ENCODE peak calls at places on chromosomes 13 and 19, in four cellular contexts. I is PC-3; K is neuronal stem cell; R is effector memory CD4-positive, alpha-beta T cell. O is an unnamed sample.

GRCh38 chr19:7182489-7182888 is 111.7 kb downstream of the INSR start:
- DNase-seq in I (no peak), K (no peak), R (no peak), O (no peak)

GRCh38 chr19:49957262-49957915 is 3.6 kb downstream of the SIGLEC11 start:
- DNase-seq in I (no peak), K (no peak), R (no peak), O (no peak)

GRCh38 chr19:7516281-7516862 is 469 bp downstream of the ZNF358 start:
- DNase-seq in I (no peak), K (no peak), R (no peak), O (no peak)

GRCh38 chr19:15222738-15223648 is 9.3 kb downstream of the EPHX3 start:
- DNase-seq in I (peak), K (peak), R (peak), O (peak)

GRCh38 chr13:29589967-29590366 is 5.5 kb downstream of the SLC7A1 start:
- DNase-seq in I (no peak), K (no peak), R (no peak), O (no peak)

GRCh38 chr13:20702530-20702929 is 969 bp upstream of the IL17D start:
- DNase-seq in I (no peak), K (no peak), R (no peak), O (no peak)

GRCh38 chr13:45156565-45157361 is 36.5 kb downstream of the GTF2F2 start:
- DNase-seq in I (no peak), K (no peak), R (no peak), O (no peak)

GRCh38 chr19:41792513-41793413 is 3.6 kb upstream of the CEACAM3 start:
- DNase-seq in I (peak), K (peak), R (peak), O (peak)

GRCh38 chr13:42820450-42820849 is 39.1 kb downstream of the FAM216B start:
- DNase-seq in I (no peak), K (no peak), R (no peak), O (peak)

GRCh38 chr19:408441-409005 is 424 bp downstream of the C2CD4C start:
- DNase-seq in I (no peak), K (no peak), R (no peak), O (no peak)

GRCh38 chr19:55585658-55586339 is 5.2 kb upstream of the ZNF579 start:
- DNase-seq in I (no peak), K (peak), R (no peak), O (peak)

GRCh38 chr19:57934820-57935665 is at the start of gene ZNF418:
- DNase-seq in I (no peak), K (peak), R (peak), O (peak)

GRCh38 chr13:97388385-97388784 is 45.6 kb upstream of the RAP2A start:
- DNase-seq in I (no peak), K (no peak), R (no peak), O (no peak)

GRCh38 chr19:40272261-40272660 is 12.9 kb downstream of the AKT2 start:
- DNase-seq in I (no peak), K (no peak), R (no peak), O (no peak)

GRCh38 chr19:18007939-18008673 is at the start of gene ARRDC2:
- DNase-seq in I (peak), K (peak), R (peak), O (peak)

GRCh38 chr19:46205183-46205984 is 24.2 kb upstream of the IGFL1 start:
- DNase-seq in I (no peak), K (no peak), R (no peak), O (no peak)

GRCh38 chr13:99527346-99527745 is 26.1 kb downstream of the TM9SF2 start:
- DNase-seq in I (no peak), K (no peak), R (no peak), O (no peak)

GRCh38 chr19:13823256-13823655 is 28.0 kb downstream of the ZSWIM4 start:
- DNase-seq in I (no peak), K (no peak), R (no peak), O (no peak)

GRCh38 chr19:40822161-40822560 is 23.2 kb downstream of the EGLN2 start:
- DNase-seq in I (no peak), K (no peak), R (no peak), O (no peak)

GRCh38 chr13:56755181-56755580 is 385.5 kb upstream of the PRR20A start:
- DNase-seq in I (peak), K (no peak), R (no peak), O (no peak)

GRCh38 chr19:34228762-34229161 is 25.6 kb upstream of the GARRE1 start:
- DNase-seq in I (no peak), K (no peak), R (no peak), O (no peak)

GRCh38 chr19:5099822-5100221 is 130.9 kb downstream of the KDM4B start:
- DNase-seq in I (no peak), K (no peak), R (no peak), O (no peak)

GRCh38 chr13:93233997-93234416 is 7.4 kb downstream of the GPC6 start:
- DNase-seq in I (no peak), K (no peak), R (no peak), O (no peak)

GRCh38 chr19:11098861-11099260 is 9.6 kb downstream of the LDLR start:
- DNase-seq in I (no peak), K (no peak), R (no peak), O (no peak)

GRCh38 chr13:35343417-35343816 is 133.1 kb downstream of the MAB21L1 start:
- DNase-seq in I (no peak), K (no peak), R (no peak), O (no peak)

GRCh38 chr13:77779461-77780272 is 82.2 kb downstream of the SLAIN1 start:
- DNase-seq in I (peak), K (peak), R (no peak), O (peak)

GRCh38 chr19:676343-677105 is at the start of gene FSTL3:
- DNase-seq in I (peak), K (no peak), R (no peak), O (peak)

DNA sequence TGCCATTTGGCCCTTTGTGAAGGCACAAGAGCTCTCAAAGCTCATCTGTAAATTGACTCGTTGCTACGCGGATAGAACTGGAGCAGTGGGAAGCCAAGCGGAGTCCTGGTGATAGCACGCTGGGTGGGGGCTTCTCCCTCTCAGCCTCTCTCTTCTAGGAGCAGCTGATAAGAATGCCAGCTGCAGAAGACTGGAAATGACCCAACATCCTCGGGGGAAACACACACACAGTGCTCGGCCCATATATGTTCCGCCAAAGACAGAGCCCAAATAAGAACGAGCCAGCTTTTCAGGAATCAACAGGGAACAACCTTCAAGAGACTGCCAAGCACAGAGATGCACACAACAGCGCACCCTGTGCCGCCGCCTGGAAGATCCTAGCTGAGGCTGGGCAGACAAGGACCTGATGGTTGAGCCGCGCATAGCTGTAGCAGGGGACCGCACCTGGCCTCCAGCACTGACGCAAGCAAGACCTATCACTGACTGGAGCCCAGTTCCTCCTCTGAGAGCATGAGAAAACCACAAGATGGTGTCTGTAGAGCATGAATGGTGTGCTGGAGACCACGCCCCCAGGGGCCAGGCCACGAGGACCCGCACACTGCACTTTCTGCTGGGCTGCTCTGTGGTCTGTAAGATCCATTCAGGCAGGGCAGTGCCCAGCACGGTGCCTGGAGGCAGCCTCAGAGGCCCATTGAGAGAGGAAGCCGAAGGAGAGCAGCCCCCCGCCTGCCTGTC is 16.0 kb upstream of the SLC35E1 start:
- DNase-seq in I (no peak), K (no peak), R (peak), O (peak)
- H3K4me3 ChIP-seq in I (no peak), K (no peak), R (peak), O (no peak)

DNA sequence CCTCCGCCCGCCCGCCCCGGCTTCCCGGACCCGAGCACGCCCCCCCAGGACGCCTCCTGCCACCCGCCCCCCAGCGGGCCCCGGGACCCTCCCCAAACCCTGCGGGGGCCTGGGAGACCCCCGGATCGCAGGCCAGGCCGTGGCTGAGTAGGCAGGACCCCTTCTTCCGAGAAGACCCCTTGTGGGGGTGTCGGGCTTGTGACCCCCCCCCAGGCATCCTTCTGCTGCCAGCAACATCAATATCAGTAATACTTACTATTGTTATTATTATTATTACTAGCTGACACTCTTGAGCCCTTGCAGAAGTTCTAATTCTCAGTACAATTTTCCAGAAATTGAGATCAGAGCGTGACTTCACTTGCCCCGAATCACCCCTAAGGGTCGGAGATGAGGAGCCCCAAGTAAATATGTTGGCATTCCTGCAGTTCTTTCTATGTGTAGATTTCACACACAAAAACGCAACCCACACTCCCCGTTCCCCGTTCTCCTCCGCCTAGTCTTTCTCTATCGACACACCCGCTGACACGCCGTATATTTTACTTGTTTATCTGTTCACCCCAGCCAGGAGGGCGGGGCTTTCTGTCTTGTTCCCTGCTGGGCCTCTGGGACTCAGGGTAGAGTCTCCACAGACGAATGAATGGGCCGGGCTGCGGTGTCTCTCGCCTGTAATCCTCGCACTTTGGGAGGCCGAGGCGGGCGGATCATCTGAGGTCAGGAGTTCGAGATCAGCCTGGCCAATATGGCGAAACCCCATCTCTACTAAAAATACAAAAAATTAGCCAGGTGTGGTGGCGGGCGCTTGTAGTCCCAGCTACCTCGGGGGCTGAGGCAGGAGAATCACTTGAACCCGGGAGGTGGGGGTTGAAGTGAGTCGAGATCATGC is 14.7 kb downstream of the TLE5 start:
- DNase-seq in I (peak), K (peak), R (no peak), O (peak)
- H3K4me3 ChIP-seq in I (peak), K (peak), R (peak), O (peak)

GRCh38 chr19:2701361-2702169 is 929 bp downstream of the GNG7 start:
- DNase-seq in I (no peak), K (no peak), R (no peak), O (no peak)
- H3K4me3 ChIP-seq in I (peak), K (peak), R (peak), O (no peak)

GRCh38 chr19:3056454-3057016 is 5.8 kb downstream of the TLE5 start:
- DNase-seq in I (no peak), K (no peak), R (no peak), O (no peak)
- H3K4me3 ChIP-seq in I (no peak), K (no peak), R (no peak), O (no peak)

DNA sequence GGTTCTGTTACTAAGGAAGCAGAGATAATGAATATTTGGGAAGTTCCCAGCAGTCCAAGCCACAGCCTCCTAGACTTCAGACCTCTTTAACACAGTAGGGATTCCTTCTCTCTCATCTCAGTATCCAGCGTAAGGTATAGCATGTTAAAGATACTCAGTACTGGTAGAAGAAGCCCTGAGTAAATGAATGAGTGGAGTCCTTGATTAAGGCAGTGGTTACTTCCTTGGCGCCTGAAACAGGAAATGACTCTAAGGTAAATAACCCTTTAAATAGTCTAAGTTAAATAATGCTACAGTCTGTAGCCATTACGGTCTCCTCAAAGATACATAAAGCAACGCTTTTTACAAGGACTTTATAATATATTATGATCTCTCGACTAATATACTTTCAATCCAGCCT is 650.8 kb upstream of the MIR17HG start:
- DNase-seq in I (peak), K (no peak), R (no peak), O (peak)
- H3K4me3 ChIP-seq in I (peak), K (no peak), R (no peak), O (no peak)

GRCh38 chr13:27791146-27791900 is 960 bp upstream of the GSX1 start:
- DNase-seq in I (no peak), K (no peak), R (no peak), O (no peak)
- H3K4me3 ChIP-seq in I (peak), K (peak), R (peak), O (peak)

O was measured in cardiac fibroblast.